ENCODE peak calls at places on chromosomes 7 and 10, in four cellular contexts. T, Q, R and D are unnamed samples. For H3K27me3 and H3K9me3, the result is how much of the 10 kb centered on the place peaks cover.

GRCh38 chr10:22148956-22149355 is 68.9 kb downstream of the EBLN1 start:
- DNase-seq in Q (no peak), R (no peak), T (no peak), D (no peak)

GRCh38 chr7:12722720-12723241 is 35.3 kb downstream of the ARL4A start:
- DNase-seq in Q (no peak), R (no peak), T (no peak), D (no peak)

GRCh38 chr7:26151096-26151495 is 902 bp upstream of the NFE2L3 start:
- DNase-seq in Q (no peak), R (no peak), T (no peak), D (no peak)

GRCh38 chr10:114761205-114762193 is 60.1 kb upstream of the FHIP2A start:
- DNase-seq in T (no peak), Q (no peak), R (no peak), D (no peak)

GRCh38 chr10:89476676-89477075 is 58.7 kb downstream of the SLC16A12 start:
- DNase-seq in T (no peak), R (no peak), Q (no peak), D (no peak)

GRCh38 chr10:80260295-80261243 is 28.9 kb downstream of the MAT1A start:
- DNase-seq in R (no peak), Q (no peak), T (peak), D (no peak)

GRCh38 chr10:100847440-100847839 is 65.3 kb upstream of the SLF2 start:
- DNase-seq in T (no peak), R (no peak), Q (no peak), D (no peak)

GRCh38 chr10:79103078-79103477 is 34.3 kb downstream of the ZMIZ1 start:
- DNase-seq in T (no peak), Q (no peak), R (no peak), D (no peak)

GRCh38 chr10:91668935-91669334 is 36.1 kb upstream of the PPP1R3C start:
- DNase-seq in R (no peak), Q (no peak), T (no peak), D (no peak)

GRCh38 chr7:33895025-33895804 is 10.1 kb upstream of the BMPER start:
- DNase-seq in R (peak), T (peak), Q (peak), D (peak)

GRCh38 chr7:17033245-17033644 is 151.5 kb upstream of the AGR3 start:
- DNase-seq in T (no peak), R (no peak), Q (no peak), D (no peak)

GRCh38 chr10:35632027-35632426 is 10.1 kb downstream of the FZD8 start:
- DNase-seq in R (no peak), Q (no peak), T (no peak), D (no peak)
- H3K27me3 ChIP-seq in R (under half), Q (under half), T (under half), D (under half)

GRCh38 chr7:47416454-47417121 is 165.3 kb downstream of the TNS3 start:
- DNase-seq in Q (no peak), T (no peak), R (no peak), D (peak)
- TF ChIP-seq CTCF in Q (no peak), T (no peak), R (no peak), D (no peak)

DNA sequence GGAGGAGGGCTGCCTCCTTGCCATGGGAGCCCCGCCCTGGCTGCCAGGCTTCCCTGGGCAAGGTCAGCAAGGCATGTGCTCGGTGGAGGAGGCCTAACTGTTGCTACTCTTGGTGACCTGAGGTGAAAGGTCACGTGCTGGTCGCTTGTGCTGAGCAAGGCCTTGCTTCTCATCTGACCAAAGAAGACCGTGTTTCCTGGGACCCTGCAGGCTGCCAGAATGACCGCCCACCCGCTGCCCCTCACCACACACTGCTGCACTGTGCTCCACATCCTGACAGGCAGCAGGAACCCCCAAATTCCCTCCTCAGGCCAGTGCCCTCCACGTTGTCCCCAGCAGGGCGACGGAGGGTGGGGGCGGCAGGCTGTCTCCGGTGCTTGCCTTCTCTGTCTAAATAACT is 442.4 kb downstream of the DNAJB6 start:
- DNase-seq in R (no peak), Q (no peak), T (no peak), D (no peak)
- H3K9me3 ChIP-seq in R (under half), Q (under half), T (under half), D (under half)

DNA sequence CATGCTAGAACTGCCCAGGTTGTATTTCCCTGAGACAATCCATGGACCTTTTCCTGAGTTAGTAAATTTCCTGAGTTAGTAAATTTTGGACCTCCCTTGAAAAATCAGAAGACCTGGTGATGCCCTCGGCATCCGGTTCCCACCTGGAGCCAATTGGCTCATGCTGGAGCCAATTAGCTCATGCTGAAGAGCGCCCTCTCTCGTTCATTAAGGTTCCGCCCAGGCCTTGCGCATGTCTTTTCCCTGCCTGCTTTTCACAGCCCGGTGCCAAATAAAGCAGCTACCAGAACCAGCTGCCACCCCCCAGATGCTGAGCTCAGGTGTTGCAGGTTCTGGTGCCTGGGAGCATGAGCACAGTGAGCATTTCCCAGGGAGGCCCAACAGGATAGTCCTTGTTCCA is 96.2 kb downstream of the APBB1IP start:
- DNase-seq in R (no peak), Q (no peak), T (no peak), D (no peak)
- H3K27me3 ChIP-seq in R (under half), Q (under half), T (under half), D (under half)

DNA sequence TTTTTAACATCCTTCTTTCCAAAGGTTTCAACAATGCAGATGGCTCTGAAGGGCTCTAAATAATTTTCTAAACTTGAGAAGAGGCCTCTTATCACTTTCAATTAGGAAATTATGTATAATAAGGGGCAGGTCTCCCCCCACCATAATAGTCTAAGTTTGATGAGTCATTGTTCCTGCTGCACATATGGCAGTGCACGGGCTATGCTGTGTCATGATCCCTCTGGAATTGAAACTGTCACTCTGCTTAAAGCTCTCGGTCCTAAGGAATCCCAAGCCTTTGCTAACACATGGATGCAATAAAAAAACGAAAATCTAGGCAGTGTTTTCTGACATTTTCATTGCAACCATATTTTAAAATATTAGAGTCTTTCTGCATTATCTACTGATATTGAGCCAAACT is 291.1 kb upstream of the FZD1 start:
- DNase-seq in T (no peak), R (no peak), Q (no peak), D (no peak)
- TF ChIP-seq CTCF in T (no peak), R (no peak), Q (no peak), D (no peak)

GRCh38 chr10:72979709-72980108 is 25.1 kb upstream of the PLA2G12B start:
- DNase-seq in T (no peak), Q (no peak), R (no peak), D (no peak)
- H3K9me3 ChIP-seq in T (under half), Q (half or more), R (half or more), D (half or more)

GRCh38 chr10:93841930-93842329 is 51.8 kb upstream of the SLC35G1 start:
- DNase-seq in Q (no peak), T (no peak), R (no peak), D (no peak)
- H3K27me3 ChIP-seq in Q (under half), T (under half), R (under half), D (under half)

GRCh38 chr7:2006231-2006771 is 226.4 kb downstream of the MAD1L1 start:
- DNase-seq in Q (no peak), R (no peak), T (no peak), D (peak)

GRCh38 chr7:2007526-2007925 is 225.2 kb downstream of the MAD1L1 start:
- DNase-seq in T (no peak), R (no peak), Q (no peak), D (peak)

GRCh38 chr7:2005746-2006145 is 227.0 kb downstream of the MAD1L1 start:
- DNase-seq in Q (no peak), T (no peak), R (no peak), D (no peak)

GRCh38 chr7:2008101-2008935 is 224.4 kb downstream of the MAD1L1 start:
- DNase-seq in R (peak), T (no peak), Q (no peak), D (peak)

DNA sequence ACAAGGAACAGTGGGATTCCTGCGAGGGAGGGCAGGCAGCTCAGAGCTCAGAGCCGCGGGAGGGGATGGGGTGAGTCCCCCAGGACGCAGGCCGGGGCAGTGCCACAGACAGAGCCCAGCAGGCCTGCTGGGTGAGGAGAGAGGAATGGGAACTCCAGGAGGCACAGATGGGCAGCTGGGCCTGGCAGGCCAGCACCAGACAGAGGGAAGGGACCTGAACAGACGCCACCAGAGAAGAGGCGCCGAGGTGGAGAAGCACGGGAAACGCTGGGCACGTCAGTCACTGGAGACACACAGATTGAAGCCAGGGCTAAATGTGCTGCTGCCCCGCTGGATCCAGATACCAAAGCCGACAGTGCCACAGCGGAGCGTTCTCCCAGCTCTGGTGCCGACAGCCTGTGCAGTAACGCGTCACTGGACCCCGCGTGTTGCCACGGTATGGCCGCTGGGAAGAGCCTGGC is 225.8 kb downstream of the MAD1L1 start:
- DNase-seq in T (no peak), R (no peak), Q (no peak), D (peak)
- TF ChIP-seq CTCF in T (no peak), R (no peak), Q (no peak), D (no peak)

DNA sequence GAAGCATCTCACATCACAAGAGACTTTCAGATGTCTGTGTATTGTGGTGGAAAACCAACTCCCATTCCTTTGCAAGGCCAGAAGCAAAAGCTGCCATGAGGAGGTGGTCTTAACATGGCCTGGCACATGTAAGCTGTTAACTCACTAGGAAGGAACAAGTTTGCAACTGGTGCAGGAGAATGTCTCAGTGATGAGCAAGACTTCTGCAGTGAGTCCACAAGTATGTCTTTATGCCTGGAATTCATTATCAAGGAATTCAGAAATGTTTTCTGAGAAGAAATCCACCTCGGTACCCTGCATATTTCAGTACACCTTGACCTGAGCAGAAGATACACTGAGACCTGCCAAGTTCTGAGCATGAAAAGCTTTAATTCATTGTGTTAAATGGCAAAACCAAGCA is 1033.1 kb downstream of the NRG3 start:
- DNase-seq in T (no peak), Q (no peak), R (no peak), D (no peak)
- H3K9me3 ChIP-seq in T (under half), Q (under half), R (under half), D (under half)